ENCODE peak calls at places on chromosomes 6 and 20, in five cellular contexts. One of them, this sample, is unnamed.

GRCh38 chr6:158053377-158054313 is 72.0 kb downstream of the SYNJ2 start:
- DNase-seq in NCI-H2081: no peak
- DNase-seq in D341Med: no peak
- DNase-seq in PC-3: no peak
- DNase-seq in H4: no peak
- DNase-seq in this sample: no peak

GRCh38 chr20:22402990-22403859 is 181.1 kb downstream of the FOXA2 start:
- DNase-seq in NCI-H2081: peak
- DNase-seq in D341Med: no peak
- DNase-seq in PC-3: peak
- DNase-seq in H4: no peak
- DNase-seq in this sample: no peak

GRCh38 chr6:168072266-168072665 is 6.7 kb downstream of the FRMD1 start:
- DNase-seq in NCI-H2081: no peak
- DNase-seq in D341Med: no peak
- DNase-seq in PC-3: no peak
- DNase-seq in H4: no peak
- DNase-seq in this sample: no peak

GRCh38 chr6:113049190-113049589 is 702.1 kb downstream of the RFPL4B start:
- DNase-seq in NCI-H2081: no peak
- DNase-seq in D341Med: no peak
- DNase-seq in PC-3: no peak
- DNase-seq in H4: no peak
- DNase-seq in this sample: no peak

GRCh38 chr20:3203315-3204123 is 963 bp downstream of the DDRGK1 start:
- DNase-seq in NCI-H2081: peak
- DNase-seq in D341Med: peak
- DNase-seq in PC-3: peak
- DNase-seq in H4: no peak
- DNase-seq in this sample: peak

GRCh38 chr6:99458319-99458718 is 33.2 kb upstream of the PNISR start:
- DNase-seq in NCI-H2081: no peak
- DNase-seq in D341Med: peak
- DNase-seq in PC-3: peak
- DNase-seq in H4: peak
- DNase-seq in this sample: no peak

GRCh38 chr6:42007753-42008528 is 42.4 kb upstream of the TAF8 start:
- DNase-seq in NCI-H2081: no peak
- DNase-seq in D341Med: no peak
- DNase-seq in PC-3: no peak
- DNase-seq in H4: no peak
- DNase-seq in this sample: no peak

GRCh38 chr20:10788877-10789276 is 115.1 kb upstream of the JAG1 start:
- DNase-seq in NCI-H2081: no peak
- DNase-seq in D341Med: no peak
- DNase-seq in PC-3: no peak
- DNase-seq in H4: no peak
- DNase-seq in this sample: no peak

GRCh38 chr20:35462351-35462750 is 7.0 kb downstream of the CEP250 start:
- DNase-seq in NCI-H2081: peak
- DNase-seq in D341Med: peak
- DNase-seq in PC-3: no peak
- DNase-seq in H4: no peak
- DNase-seq in this sample: no peak

GRCh38 chr20:59937150-59937549 is 3.0 kb downstream of the PPP1R3D start:
- DNase-seq in NCI-H2081: no peak
- DNase-seq in D341Med: no peak
- DNase-seq in PC-3: no peak
- DNase-seq in H4: no peak
- DNase-seq in this sample: no peak

GRCh38 chr6:90483116-90483839 is 103.6 kb downstream of the MAP3K7 start:
- DNase-seq in NCI-H2081: no peak
- DNase-seq in D341Med: no peak
- DNase-seq in PC-3: peak
- DNase-seq in H4: no peak
- DNase-seq in this sample: no peak

GRCh38 chr20:44909872-44910689 is at the start of gene PABPC1L:
- DNase-seq in NCI-H2081: peak
- DNase-seq in D341Med: peak
- DNase-seq in PC-3: peak
- DNase-seq in H4: peak
- DNase-seq in this sample: peak

GRCh38 chr20:62301773-62302340 is 940 bp upstream of the ADRM1 start:
- DNase-seq in NCI-H2081: peak
- DNase-seq in D341Med: peak
- DNase-seq in PC-3: peak
- DNase-seq in H4: peak
- DNase-seq in this sample: peak

GRCh38 chr6:2576499-2576898 is 174.2 kb downstream of the MYLK4 start:
- DNase-seq in NCI-H2081: no peak
- DNase-seq in D341Med: no peak
- DNase-seq in PC-3: no peak
- DNase-seq in H4: no peak
- DNase-seq in this sample: no peak

GRCh38 chr6:105989178-105989577 is 97.0 kb upstream of the PRDM1 start:
- DNase-seq in NCI-H2081: no peak
- DNase-seq in D341Med: no peak
- DNase-seq in PC-3: no peak
- DNase-seq in H4: no peak
- DNase-seq in this sample: no peak

GRCh38 chr20:32522775-32523612 is 62.1 kb downstream of the NOL4L start:
- DNase-seq in NCI-H2081: peak
- DNase-seq in D341Med: no peak
- DNase-seq in PC-3: no peak
- DNase-seq in H4: no peak
- DNase-seq in this sample: peak

GRCh38 chr6:2579241-2579761 is 171.4 kb downstream of the MYLK4 start:
- DNase-seq in NCI-H2081: no peak
- DNase-seq in D341Med: no peak
- DNase-seq in PC-3: no peak
- DNase-seq in H4: no peak
- DNase-seq in this sample: no peak

GRCh38 chr6:69162811-69163210 is 527.7 kb downstream of the ADGRB3 start:
- DNase-seq in NCI-H2081: no peak
- DNase-seq in D341Med: no peak
- DNase-seq in PC-3: no peak
- DNase-seq in H4: no peak
- DNase-seq in this sample: no peak

GRCh38 chr20:38321959-38322598 is 18.1 kb downstream of the BPI start:
- DNase-seq in NCI-H2081: peak
- DNase-seq in D341Med: peak
- DNase-seq in PC-3: peak
- DNase-seq in H4: peak
- DNase-seq in this sample: peak

GRCh38 chr6:1796706-1797529 is 187.2 kb downstream of the FOXC1 start:
- DNase-seq in NCI-H2081: no peak
- DNase-seq in D341Med: no peak
- DNase-seq in PC-3: no peak
- DNase-seq in H4: no peak
- DNase-seq in this sample: peak

GRCh38 chr6:68718379-68719073 is 83.4 kb downstream of the ADGRB3 start:
- DNase-seq in NCI-H2081: peak
- DNase-seq in D341Med: no peak
- DNase-seq in PC-3: peak
- DNase-seq in H4: peak
- DNase-seq in this sample: no peak

GRCh38 chr6:162857321-162857720 is 129.5 kb downstream of the PACRG start:
- DNase-seq in NCI-H2081: no peak
- DNase-seq in D341Med: no peak
- DNase-seq in PC-3: no peak
- DNase-seq in H4: no peak
- DNase-seq in this sample: no peak

GRCh38 chr20:20461526-20461925 is 93.6 kb downstream of the INSM1 start:
- DNase-seq in NCI-H2081: no peak
- DNase-seq in D341Med: no peak
- DNase-seq in PC-3: no peak
- DNase-seq in H4: no peak
- DNase-seq in this sample: no peak

GRCh38 chr6:125780540-125781306 is 10.0 kb upstream of the NCOA7 start:
- DNase-seq in NCI-H2081: peak
- DNase-seq in D341Med: peak
- DNase-seq in PC-3: peak
- DNase-seq in H4: peak
- DNase-seq in this sample: peak

GRCh38 chr20:50567860-50568548 is 57.8 kb downstream of the PTPN1 start:
- DNase-seq in NCI-H2081: no peak
- DNase-seq in D341Med: no peak
- DNase-seq in PC-3: no peak
- DNase-seq in H4: no peak
- DNase-seq in this sample: no peak

GRCh38 chr20:44642203-44643153 is 9.0 kb downstream of the ADA start:
- DNase-seq in NCI-H2081: peak
- DNase-seq in D341Med: no peak
- DNase-seq in PC-3: peak
- DNase-seq in H4: peak
- DNase-seq in this sample: no peak

GRCh38 chr6:73854998-73855718 is 159.2 kb downstream of the CD109 start:
- DNase-seq in NCI-H2081: peak
- DNase-seq in D341Med: peak
- DNase-seq in PC-3: peak
- DNase-seq in H4: peak
- DNase-seq in this sample: no peak

GRCh38 chr20:14288341-14289330 is 48.8 kb downstream of the FLRT3 start:
- DNase-seq in NCI-H2081: no peak
- DNase-seq in D341Med: no peak
- DNase-seq in PC-3: peak
- DNase-seq in H4: peak
- DNase-seq in this sample: no peak

GRCh38 chr6:92723390-92723931 is 695.9 kb downstream of the EPHA7 start:
- DNase-seq in NCI-H2081: no peak
- DNase-seq in D341Med: peak
- DNase-seq in PC-3: no peak
- DNase-seq in H4: no peak
- DNase-seq in this sample: no peak

This sample was measured in WERI-Rb-1.